ENCODE peak calls at places on chromosomes 16 and 17, in four cellular contexts. U is A549, K is HepG2, R is suprapubic skin. O is an unnamed sample.

GRCh38 chr17:21295036-21295952 is 10.8 kb downstream of the MAP2K3 start:
- DNase-seq in R (no peak), U (peak; percentile 55), K (no peak), O (peak; percentile 79)

GRCh38 chr16:53775821-53776431 is 72.0 kb downstream of the FTO start:
- DNase-seq in K (peak; percentile 80), R (no peak), U (peak; percentile 88), O (peak; percentile 60)

GRCh38 chr16:10557750-10558149 is 22.6 kb downstream of the EMP2 start:
- DNase-seq in U (no peak), K (no peak), R (no peak), O (no peak)

GRCh38 chr16:83187404-83187803 is 560.6 kb downstream of the CDH13 start:
- DNase-seq in U (no peak), R (no peak), K (no peak), O (no peak)

GRCh38 chr17:38609280-38610031 is 3.7 kb upstream of the SRCIN1 start:
- DNase-seq in R (no peak), U (no peak), K (no peak), O (no peak)

GRCh38 chr17:13074026-13074425 is 56.2 kb upstream of the ELAC2 start:
- DNase-seq in K (no peak), R (no peak), U (peak; percentile 5), O (no peak)

GRCh38 chr17:76104140-76104895 is 731 bp upstream of the EXOC7 start:
- DNase-seq in K (peak; percentile 61), U (no peak), R (no peak), O (no peak)

GRCh38 chr16:89392881-89393730 is 97.3 kb downstream of the ANKRD11 start:
- DNase-seq in U (no peak), K (no peak), R (no peak), O (no peak)

GRCh38 chr16:57621521-57622268 is 6.7 kb upstream of the ADGRG1 start:
- DNase-seq in K (no peak), U (no peak), R (no peak), O (no peak)

GRCh38 chr17:59845595-59846390 is 47.0 kb downstream of the TUBD1 start:
- DNase-seq in R (no peak), K (peak; percentile 89), U (peak; percentile 99), O (peak; percentile 73)

GRCh38 chr17:39573447-39574298 is 34.0 kb downstream of the NEUROD2 start:
- DNase-seq in U (peak; percentile 81), K (peak; percentile 20), R (peak; percentile 84), O (peak; percentile 67)

GRCh38 chr17:19418312-19418992 is 7.4 kb downstream of the RNF112 start:
- DNase-seq in K (no peak), U (peak; percentile 28), R (no peak), O (no peak)

GRCh38 chr17:61488878-61489718 is 36.9 kb downstream of the TBX4 start:
- DNase-seq in R (no peak), U (peak; percentile 42), K (peak; percentile 90), O (peak; percentile 61)

GRCh38 chr16:11253995-11254912 is 1.8 kb downstream of the SOCS1 start:
- DNase-seq in U (no peak), K (no peak), R (no peak), O (no peak)

DNA sequence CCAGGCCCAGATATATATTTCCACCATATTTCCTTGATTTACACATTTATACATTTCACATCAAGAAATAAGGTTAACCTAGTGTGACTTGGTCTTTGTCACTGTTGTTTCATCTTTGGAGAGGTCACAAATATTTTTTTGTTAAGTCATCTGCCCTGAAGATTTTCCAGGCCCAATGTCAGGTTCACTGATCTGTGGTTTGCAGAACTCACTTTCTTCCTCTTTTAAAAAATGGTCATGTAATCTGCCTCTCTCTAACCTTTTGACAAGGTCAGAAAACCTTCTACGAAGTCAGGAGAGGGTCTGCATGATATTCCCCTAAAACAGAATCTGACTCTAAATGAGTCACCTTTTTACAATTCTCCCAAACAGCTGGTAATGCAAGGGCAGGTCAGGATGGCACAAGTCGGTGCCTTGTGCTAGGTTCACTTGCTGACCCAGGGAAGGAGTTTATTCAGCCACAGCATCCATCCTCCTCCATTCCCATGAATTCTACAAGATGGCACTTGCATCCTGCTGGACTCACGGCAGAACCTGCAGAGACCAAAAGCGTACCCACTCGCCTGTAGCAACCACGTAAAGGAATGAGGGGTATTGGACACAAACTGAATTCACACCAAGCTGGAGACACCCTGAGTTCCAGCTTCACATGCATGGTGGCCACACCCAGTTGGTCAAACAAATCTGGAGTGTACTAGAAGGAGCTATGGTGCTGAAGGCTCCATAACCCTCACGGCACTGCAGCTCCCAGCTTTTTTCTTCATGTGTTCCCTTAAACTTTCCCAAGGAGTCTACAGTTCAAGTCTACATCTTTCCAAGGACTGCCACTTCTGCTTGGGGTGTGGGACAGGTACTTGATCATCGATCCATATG is 1.6 kb upstream of the KIAA0513 start:
- DNase-seq in K (no peak), R (no peak), U (no peak), O (peak; percentile 46)
- TF ChIP-seq EP300 in K (no peak), R (no peak), U (no peak), O (no peak)

GRCh38 chr16:85005278-85006069 is 5.9 kb downstream of the ZDHHC7 start:
- DNase-seq in K (no peak), R (no peak), U (no peak), O (no peak)
- H3K27ac ChIP-seq in K (no peak overlapping the region), R (peak overlapping the region; percentile 72), U (peak overlapping the region; percentile 90), O (peak overlapping the region; percentile 95)

GRCh38 chr17:66310528-66311148 is 8.2 kb downstream of the PRKCA start:
- DNase-seq in U (peak; percentile 52), K (no peak), R (no peak), O (no peak)
- TF ChIP-seq CTCF in U (peak; percentile 4), K (peak; percentile 43), R (no peak), O (no peak)

GRCh38 chr16:1332618-1333148 is 762 bp upstream of the BAIAP3 start:
- DNase-seq in U (no peak), R (no peak), K (no peak), O (no peak)

GRCh38 chr16:1330260-1330914 is 3.1 kb upstream of the BAIAP3 start:
- DNase-seq in K (peak; percentile 35), U (peak; percentile 42), R (no peak), O (no peak)

GRCh38 chr16:1333149-1333812 is at the start of gene BAIAP3:
- DNase-seq in K (no peak), R (no peak), U (peak; percentile 51), O (peak; percentile 59)

GRCh38 chr16:1330931-1331711 is 2.3 kb upstream of the BAIAP3 start:
- DNase-seq in K (no peak), U (no peak), R (no peak), O (no peak)

DNA sequence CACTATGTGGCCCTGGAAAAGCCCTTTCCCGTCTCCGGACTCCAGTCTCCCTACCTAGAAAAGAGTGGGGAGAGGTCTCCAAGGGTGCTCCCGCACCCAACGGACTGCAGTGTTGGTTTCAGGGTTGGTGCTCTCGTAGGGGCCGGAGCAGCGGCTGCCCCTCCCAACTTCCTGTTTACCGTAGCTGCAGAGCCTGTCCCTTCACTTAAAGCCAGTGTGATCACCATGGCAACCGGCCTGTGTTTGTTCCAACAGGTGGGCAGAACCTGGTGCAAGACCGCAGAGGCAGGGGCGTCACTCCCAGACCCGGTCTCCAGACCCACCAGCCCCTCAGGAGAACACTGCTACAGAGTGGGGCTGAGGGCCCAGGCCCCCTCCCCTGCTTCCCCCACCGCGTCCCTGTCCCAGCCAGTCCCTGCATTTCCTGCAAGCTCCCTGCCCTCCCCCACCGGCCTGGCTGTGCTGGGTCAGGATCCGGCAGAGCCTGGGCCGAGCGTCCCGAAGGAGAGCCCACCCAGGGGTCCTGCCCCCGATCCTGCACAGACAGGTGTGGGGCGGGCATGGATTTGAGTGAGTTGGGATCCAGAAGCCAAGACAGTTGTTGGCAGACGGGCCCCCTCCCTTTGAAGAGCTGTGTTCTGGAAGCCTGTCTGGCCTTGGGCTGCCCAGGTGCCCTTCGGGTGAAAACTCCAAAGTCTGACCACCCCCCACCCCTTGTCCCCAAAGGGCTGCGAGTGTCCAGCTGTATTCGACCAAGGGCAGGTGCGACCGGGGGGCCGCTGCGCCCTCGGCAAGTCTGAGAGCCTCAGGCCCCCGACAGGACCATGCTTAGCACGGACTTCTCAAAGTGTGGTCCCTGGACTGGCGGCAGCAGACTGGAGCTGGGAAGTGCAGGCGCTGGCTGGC is 1.5 kb upstream of the BAIAP3 start:
- DNase-seq in R (peak; percentile 92), U (peak; percentile 82), K (peak; percentile 92), O (peak; percentile 73)
- TF ChIP-seq EP300 in R (no peak), U (no peak), K (no peak), O (no peak)

GRCh38 chr17:22453181-22453580 is 760.9 kb downstream of the KCNJ18 start:
- DNase-seq in R (peak; percentile 63), U (no peak), K (no peak), O (no peak)

GRCh38 chr17:22459331-22459952 is 767.1 kb downstream of the KCNJ18 start:
- DNase-seq in R (no peak), K (no peak), U (no peak), O (no peak)

GRCh38 chr17:22459953-22460350 is 767.6 kb downstream of the KCNJ18 start:
- DNase-seq in R (no peak), K (no peak), U (no peak), O (no peak)

GRCh38 chr17:22454070-22454999 is 762.0 kb downstream of the KCNJ18 start:
- DNase-seq in U (no peak), K (no peak), R (peak; percentile 77), O (no peak)
- H3K27ac ChIP-seq in U (no peak overlapping the region), K (no peak overlapping the region), R (no peak overlapping the region), O (no peak overlapping the region)

GRCh38 chr17:18185832-18186231 is 2.2 kb downstream of the ALKBH5 start:
- DNase-seq in U (no peak), K (no peak), R (no peak), O (no peak)

GRCh38 chr17:18183334-18184142 is at the start of gene ALKBH5:
- DNase-seq in U (peak; percentile 100), R (peak; percentile 98), K (peak; percentile 99), O (peak; percentile 98)

GRCh38 chr17:18182978-18183333 is 672 bp upstream of the ALKBH5 start:
- DNase-seq in K (no peak), R (peak; percentile 93), U (no peak), O (peak; percentile 78)

GRCh38 chr17:18185391-18185790 is 1.8 kb downstream of the ALKBH5 start:
- DNase-seq in R (no peak), U (no peak), K (no peak), O (no peak)

DNA sequence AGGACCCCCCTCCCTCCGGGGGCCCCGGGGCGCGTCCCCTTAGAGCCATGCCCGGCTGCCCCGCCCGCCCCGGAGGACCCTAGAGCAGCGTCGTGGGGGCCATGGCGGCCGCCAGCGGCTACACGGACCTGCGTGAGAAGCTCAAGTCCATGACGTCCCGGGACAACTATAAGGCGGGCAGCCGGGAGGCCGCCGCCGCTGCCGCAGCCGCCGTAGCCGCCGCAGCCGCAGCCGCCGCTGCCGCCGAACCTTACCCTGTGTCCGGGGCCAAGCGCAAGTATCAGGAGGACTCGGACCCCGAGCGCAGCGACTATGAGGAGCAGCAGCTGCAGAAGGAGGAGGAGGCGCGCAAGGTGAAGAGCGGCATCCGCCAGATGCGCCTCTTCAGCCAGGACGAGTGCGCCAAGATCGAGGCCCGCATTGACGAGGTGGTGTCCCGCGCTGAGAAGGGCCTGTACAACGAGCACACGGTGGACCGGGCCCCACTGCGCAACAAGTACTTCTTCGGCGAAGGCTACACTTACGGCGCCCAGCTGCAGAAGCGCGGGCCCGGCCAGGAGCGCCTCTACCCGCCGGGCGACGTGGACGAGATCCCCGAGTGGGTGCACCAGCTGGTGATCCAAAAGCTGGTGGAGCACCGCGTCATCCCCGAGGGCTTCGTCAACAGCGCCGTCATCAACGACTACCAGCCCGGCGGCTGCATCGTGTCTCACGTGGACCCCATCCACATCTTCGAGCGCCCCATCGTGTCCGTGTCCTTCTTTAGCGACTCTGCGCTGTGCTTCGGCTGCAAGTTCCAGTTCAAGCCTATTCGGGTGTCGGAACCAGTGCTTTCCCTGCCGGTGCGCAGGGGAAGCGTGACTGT is 747 bp downstream of the ALKBH5 start:
- DNase-seq in U (peak; percentile 56), R (peak; percentile 88), K (no peak), O (peak; percentile 56)
- TF ChIP-seq CTCF in U (no peak), R (no peak), K (peak; percentile 32), O (no peak)

GRCh38 chr16:69112285-69113129 is 7.1 kb downstream of the HAS3 start:
- DNase-seq in R (no peak), K (peak; percentile 62), U (peak; percentile 66), O (peak; percentile 71)
- TF ChIP-seq EP300 in R (no peak), K (no peak), U (no peak), O (no peak)